ENCODE peak calls at places on chromosomes 2 and 18, in five cellular contexts. P is HT1080, J is DMS79, S is astrocyte of the spinal cord, R is fibroblast of the aortic adventitia. Q is an unnamed sample.

GRCh38 chr2:1140389-1141003 is 189.8 kb downstream of the SNTG2 start:
- DNase-seq in P (peak), J (no peak), S (no peak), R (no peak), Q (no peak)

GRCh38 chr2:25899404-25899925 is 21.2 kb upstream of the ASXL2 start:
- DNase-seq in P (no peak), J (no peak), S (no peak), R (no peak), Q (no peak)

GRCh38 chr2:217975626-217976025 is 27.2 kb downstream of the TNS1 start:
- DNase-seq in P (no peak), J (no peak), S (no peak), R (peak), Q (no peak)

GRCh38 chr18:31723998-31724711 is 36.5 kb downstream of the SLC25A52 start:
- DNase-seq in P (no peak), J (no peak), S (peak), R (peak), Q (no peak)

GRCh38 chr2:39781697-39782096 is 2.6 kb upstream of the THUMPD2 start:
- DNase-seq in P (no peak), J (no peak), S (no peak), R (no peak), Q (no peak)

GRCh38 chr18:448116-448515 is 52.4 kb downstream of the COLEC12 start:
- DNase-seq in P (no peak), J (no peak), S (no peak), R (peak), Q (no peak)

GRCh38 chr2:1628893-1629292 is 115.4 kb downstream of the PXDN start:
- DNase-seq in P (no peak), J (peak), S (no peak), R (peak), Q (no peak)

GRCh38 chr2:238945433-238946150 is 97.7 kb downstream of the TWIST2 start:
- DNase-seq in P (peak), J (no peak), S (peak), R (peak), Q (no peak)

GRCh38 chr2:1497122-1497611 is 83.9 kb downstream of the TPO start:
- DNase-seq in P (no peak), J (no peak), S (no peak), R (no peak), Q (no peak)

Q was measured in NCI-H187 treated with DMSO at 0.1 percent for 48 hours.